ENCODE peak calls at places on chromosomes 16 and 17, in five cellular contexts. V is SK-N-SH, R is HCT116, U is GM23248, G is OCI-LY7. S is an unnamed sample.

GRCh38 chr17:61465550-61466237 is 13.5 kb downstream of the TBX4 start:
- DNase-seq in R (no peak), U (no peak), V (no peak), G (no peak), S (no peak)

GRCh38 chr17:30556374-30557332 is 79.4 kb downstream of the GOSR1 start:
- DNase-seq in R (no peak), V (no peak), G (no peak), U (no peak), S (no peak)

GRCh38 chr17:75468311-75468754 is 11.9 kb downstream of the TMEM94 start:
- DNase-seq in G (no peak), V (no peak), R (no peak), U (no peak), S (no peak)

GRCh38 chr17:8126306-8127066 is 2.6 kb upstream of the HES7 start:
- DNase-seq in G (peak; percentile 65), R (no peak), V (peak; percentile 84), U (peak; percentile 67), S (peak; percentile 55)

GRCh38 chr17:2636169-2636930 is 42.9 kb downstream of the PAFAH1B1 start:
- DNase-seq in V (no peak), U (no peak), R (no peak), G (no peak), S (no peak)

GRCh38 chr17:62754696-62755095 is 53.4 kb downstream of the MARCHF10 start:
- DNase-seq in V (no peak), U (no peak), R (no peak), G (no peak), S (no peak)

GRCh38 chr17:42775534-42776098 is 2.4 kb downstream of the VPS25 start:
- DNase-seq in G (no peak), U (peak; percentile 57), V (no peak), R (no peak), S (peak; percentile 7)

GRCh38 chr16:77657016-77657415 is 65.3 kb upstream of the NUDT7 start:
- DNase-seq in U (peak; percentile 23), G (no peak), V (no peak), R (peak; percentile 10), S (no peak)

GRCh38 chr16:26665166-26665939 is 401.4 kb upstream of the C16orf82 start:
- DNase-seq in U (no peak), V (no peak), G (no peak), R (no peak), S (no peak)

GRCh38 chr17:18184143-18185007 is 747 bp downstream of the ALKBH5 start:
- DNase-seq in U (peak; percentile 84), G (peak; percentile 81), V (no peak), R (no peak), S (peak; percentile 34)

GRCh38 chr17:65604070-65604469 is 42.6 kb upstream of the AXIN2 start:
- DNase-seq in U (no peak), R (no peak), V (no peak), G (no peak), S (no peak)

GRCh38 chr17:32185875-32186274 is 43.6 kb downstream of the RHOT1 start:
- DNase-seq in V (no peak), U (no peak), G (no peak), R (no peak), S (no peak)

GRCh38 chr17:44220211-44221071 is 966 bp upstream of the UBTF start:
- DNase-seq in G (peak; percentile 77), V (peak; percentile 71), R (no peak), U (peak; percentile 80), S (peak; percentile 60)

GRCh38 chr17:5100832-5101231 is 10.8 kb downstream of the ZNF232 start:
- DNase-seq in G (no peak), V (no peak), U (no peak), R (no peak), S (no peak)

GRCh38 chr17:5099271-5099670 is 12.4 kb downstream of the ZNF232 start:
- DNase-seq in V (no peak), U (no peak), G (no peak), R (no peak), S (no peak)

GRCh38 chr17:5092139-5093010 is 14.1 kb downstream of the ZFP3 start:
- DNase-seq in U (no peak), V (no peak), R (no peak), G (no peak), S (no peak)

GRCh38 chr17:5097101-5097834 is 14.4 kb downstream of the ZNF232 start:
- DNase-seq in R (no peak), V (peak; percentile 72), U (no peak), G (no peak), S (no peak)
- H2AFZ ChIP-seq in R (no peak overlapping the region), V (no peak overlapping the region), U (no peak overlapping the region), G (no peak overlapping the region), S (no peak overlapping the region)

GRCh38 chr17:57945999-57946797 is 9.0 kb downstream of the CUEDC1 start:
- DNase-seq in G (no peak), U (peak; percentile 74), R (no peak), V (no peak), S (peak; percentile 46)
- H3K4me2 ChIP-seq in G (peak overlapping the region; percentile 73), U (peak overlapping the region; percentile 99), R (peak overlapping the region; percentile 74), V (peak overlapping the region; percentile 52), S (peak overlapping the region; percentile 84)

GRCh38 chr17:3889613-3890012 is 3.2 kb downstream of the CAMKK1 start:
- DNase-seq in R (no peak), U (no peak), G (no peak), V (no peak), S (no peak)

GRCh38 chr17:3888343-3889171 is 4.3 kb downstream of the CAMKK1 start:
- DNase-seq in G (no peak), U (peak; percentile 99), R (peak; percentile 72), V (no peak), S (no peak)

GRCh38 chr17:3890893-3891219 is 2.0 kb downstream of the CAMKK1 start:
- DNase-seq in U (no peak), R (no peak), G (no peak), V (no peak), S (no peak)

GRCh38 chr17:3891626-3892094 is 1.2 kb downstream of the CAMKK1 start:
- DNase-seq in U (peak; percentile 51), V (no peak), G (no peak), R (no peak), S (no peak)

GRCh38 chr17:3890082-3890892 is 2.6 kb downstream of the CAMKK1 start:
- DNase-seq in U (peak; percentile 98), V (peak; percentile 83), G (no peak), R (peak; percentile 52), S (no peak)
- TF ChIP-seq EZH2phosphoT487 in U (no peak), V (no peak), G (no peak), R (no peak), S (no peak)

GRCh38 chr16:84527486-84528269 is 23.2 kb upstream of the MEAK7 start:
- DNase-seq in R (no peak), V (no peak), U (no peak), G (no peak), S (no peak)
- H2AFZ ChIP-seq in R (no peak overlapping the region), V (no peak overlapping the region), U (peak overlapping the region; percentile 86), G (no peak overlapping the region), S (no peak overlapping the region)

DNA sequence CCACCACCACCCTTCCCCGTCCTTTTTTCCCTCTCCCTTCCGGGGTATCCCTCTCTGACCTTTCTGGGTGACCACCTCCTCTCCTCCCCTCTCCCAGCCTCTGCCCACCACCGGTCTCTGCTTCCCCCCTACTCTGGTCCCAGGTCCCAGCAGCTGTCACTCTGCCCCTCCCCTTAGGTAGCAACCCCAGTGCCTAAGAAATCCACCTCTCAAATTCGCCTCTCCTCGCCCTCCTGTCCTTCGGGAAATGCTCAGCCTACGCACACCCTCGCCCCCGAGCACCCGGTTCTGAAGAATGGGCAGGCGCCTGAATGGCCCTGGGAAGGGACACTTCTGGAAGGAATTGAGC is 775 bp upstream of the SP6 start:
- DNase-seq in G (no peak), R (no peak), V (no peak), U (no peak), S (no peak)
- H3K4me2 ChIP-seq in G (no peak overlapping the region), R (peak overlapping the region; percentile 86), V (no peak overlapping the region), U (no peak overlapping the region), S (no peak overlapping the region)

DNA sequence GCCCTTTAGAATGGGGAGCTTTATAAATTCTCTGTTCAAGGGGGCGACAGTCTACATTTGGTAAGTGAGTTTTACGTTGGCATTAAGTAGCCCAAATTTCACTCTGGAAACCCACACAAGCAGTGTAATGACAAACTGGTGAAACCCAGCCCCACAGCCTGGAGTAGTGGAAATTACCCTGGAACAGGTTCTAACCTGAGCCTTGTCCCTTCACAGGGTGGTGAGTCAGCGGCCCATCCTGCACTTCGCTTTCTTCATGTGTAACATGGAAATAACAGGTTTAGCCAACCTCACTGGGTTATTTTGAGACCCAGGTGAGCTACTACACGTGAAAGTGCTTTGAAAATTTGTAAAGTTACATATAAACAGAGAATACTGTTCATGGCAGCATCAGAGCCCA is 3.5 kb upstream of the TLCD3A start:
- DNase-seq in V (no peak), G (no peak), R (no peak), U (no peak), S (no peak)
- TF ChIP-seq EZH2phosphoT487 in V (no peak), G (no peak), R (no peak), U (no peak), S (no peak)

GRCh38 chr17:48715496-48716399 is 6.6 kb downstream of the PRAC1 start:
- DNase-seq in G (no peak), U (no peak), V (no peak), R (no peak), S (no peak)
- H2AFZ ChIP-seq in G (no peak overlapping the region), U (no peak overlapping the region), V (no peak overlapping the region), R (peak overlapping the region; percentile 79), S (no peak overlapping the region)

DNA sequence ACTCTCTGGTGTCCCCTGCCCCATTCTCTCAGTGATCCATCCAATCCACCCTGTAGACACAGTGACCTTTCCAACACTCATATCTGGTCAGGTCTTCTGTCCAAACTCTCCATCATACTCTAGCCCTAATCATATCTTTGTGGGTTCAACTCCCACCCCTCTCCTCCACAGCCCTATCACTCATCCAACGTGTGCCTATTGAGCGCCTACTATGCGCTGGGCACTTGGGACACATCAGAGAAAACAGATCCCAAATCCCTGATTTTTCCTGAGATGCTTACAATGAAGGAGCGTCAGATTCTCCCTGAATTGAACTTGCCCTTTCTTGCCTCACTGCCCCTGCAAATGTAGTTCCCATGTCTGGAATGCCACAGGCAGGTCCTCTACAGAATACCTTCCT is 1.8 kb downstream of the DCTPP1 start:
- DNase-seq in U (no peak), V (no peak), G (no peak), R (no peak), S (no peak)
- H3K4me2 ChIP-seq in U (no peak overlapping the region), V (no peak overlapping the region), G (peak overlapping the region; percentile 89), R (peak overlapping the region; percentile 89), S (no peak overlapping the region)

GRCh38 chr16:87601322-87602004 is 845 bp upstream of the JPH3 start:
- DNase-seq in G (no peak), U (no peak), R (no peak), V (peak; percentile 50), S (no peak)
- TF ChIP-seq EZH2phosphoT487 in G (no peak), U (peak; percentile 35), R (no peak), V (peak; percentile 34), S (no peak)

S was measured in MM.1S.